ENCODE peak calls at places on chromosome 10, in four cellular contexts. B is nephron progenitor cell, N is B cell, G is T-helper 17 cell. K is an unnamed sample.
A peak's percentile ranks its signal among the peaks of the same experiment; 100 is the strongest.

GRCh38 chr10:132283604-132284382 is 24.0 kb downstream of the STK32C start:
- DNase-seq in B (no peak), N (no peak), G (no peak), K (no peak)

GRCh38 chr10:116437076-116437692 is 9.5 kb downstream of the PNLIPRP3 start:
- DNase-seq in B (no peak), N (no peak), G (no peak), K (no peak)

GRCh38 chr10:88156341-88156740 is 292.9 kb downstream of the PTEN start:
- DNase-seq in B (no peak), N (no peak), G (no peak), K (no peak)

GRCh38 chr10:42519761-42520460 is 118.5 kb downstream of the ZNF33B start:
- DNase-seq in B (no peak), N (no peak), G (no peak), K (no peak)

GRCh38 chr10:131280101-131280500 is 31.4 kb downstream of the TCERG1L start:
- DNase-seq in B (no peak), N (no peak), G (no peak), K (no peak)

GRCh38 chr10:70674560-70675495 is 2.5 kb downstream of the ADAMTS14 start:
- DNase-seq in B (no peak), N (no peak), G (no peak), K (no peak)

GRCh38 chr10:102643346-102644065 is 773 bp upstream of the TRIM8 start:
- DNase-seq in B (peak; percentile 61), N (no peak), G (no peak), K (peak; percentile 38)

GRCh38 chr10:28914721-28915120 is 237.4 kb downstream of the BAMBI start:
- DNase-seq in B (no peak), N (no peak), G (no peak), K (no peak)

GRCh38 chr10:93026072-93026471 is 34.5 kb upstream of the CYP26C1 start:
- DNase-seq in B (no peak), N (no peak), G (no peak), K (no peak)

GRCh38 chr10:110016037-110016436 is 8.3 kb downstream of the ADD3 start:
- DNase-seq in B (no peak), N (no peak), G (no peak), K (no peak)

GRCh38 chr10:93436577-93436976 is 45.6 kb downstream of the MYOF start:
- DNase-seq in B (no peak), N (no peak), G (no peak), K (no peak)

GRCh38 chr10:51459476-51459875 is 239.9 kb downstream of the CSTF2T start:
- DNase-seq in B (no peak), N (no peak), G (no peak), K (no peak)

GRCh38 chr10:52032681-52033629 is 281.1 kb upstream of the DKK1 start:
- DNase-seq in B (no peak), N (no peak), G (no peak), K (no peak)

GRCh38 chr10:101287922-101288638 is 58.8 kb upstream of the LBX1 start:
- DNase-seq in B (peak; percentile 64), N (no peak), G (no peak), K (peak; percentile 41)

GRCh38 chr10:73858013-73858708 is 16.2 kb downstream of the CAMK2G start:
- DNase-seq in B (no peak), N (no peak), G (no peak), K (no peak)

GRCh38 chr10:49627031-49627430 is 13.2 kb downstream of the CHAT start:
- DNase-seq in B (no peak), N (no peak), G (no peak), K (no peak)

GRCh38 chr10:132065491-132066105 is at the start of gene JAKMIP3:
- DNase-seq in B (peak; percentile 29), N (no peak), G (no peak), K (no peak)

GRCh38 chr10:69703256-69703655 is 73.2 kb downstream of the FAM241B start:
- DNase-seq in B (no peak), N (no peak), G (no peak), K (no peak)

GRCh38 chr10:11639861-11640764 is 28.7 kb upstream of the USP6NL start:
- DNase-seq in B (no peak), N (no peak), G (no peak), K (no peak)

GRCh38 chr10:58115218-58116050 is 152.3 kb downstream of the IPMK start:
- DNase-seq in B (no peak), N (no peak), G (no peak), K (no peak)

GRCh38 chr10:87705339-87705738 is 45.7 kb downstream of the PAPSS2 start:
- DNase-seq in B (no peak), N (no peak), G (no peak), K (no peak)

GRCh38 chr10:27948191-27948590 is 50.7 kb downstream of the ODAD2 start:
- DNase-seq in B (no peak), N (no peak), G (no peak), K (no peak)

GRCh38 chr10:52172581-52172980 is 141.5 kb upstream of the DKK1 start:
- DNase-seq in B (no peak), N (no peak), G (no peak), K (no peak)

GRCh38 chr10:79449181-79450146 is 4.0 kb upstream of the ZCCHC24 start:
- DNase-seq in B (peak; percentile 46), N (no peak), G (no peak), K (no peak)

GRCh38 chr10:105258036-105258673 is 617.1 kb downstream of the SORCS3 start:
- DNase-seq in B (no peak), N (no peak), G (no peak), K (no peak)